ENCODE peak calls at places on chromosomes 16 and 17, in six cellular contexts. A is esophagus squamous epithelium, G is tibial nerve, S is ovary, F is HCT116, V is testis. J is an unnamed sample. For H3K36me3, the result is how much of the 10 kb centered on the place peaks cover.

GRCh38 chr17:3710951-3711383 is 12.7 kb upstream of the HASPIN start:
- DNase-seq in S (no peak), A (no peak), V (no peak), F (no peak), G (no peak), J (no peak)

GRCh38 chr17:44198721-44199552 is 747 bp downstream of the ATXN7L3 start:
- DNase-seq in A (no peak), F (no peak), V (peak), S (peak), G (no peak), J (peak)

GRCh38 chr16:86761117-86761971 is 183.0 kb downstream of the FOXL1 start:
- DNase-seq in S (no peak), A (no peak), G (peak), F (peak), V (peak), J (no peak)

GRCh38 chr16:76787394-76787793 is 403.6 kb upstream of the MON1B start:
- DNase-seq in F (no peak), A (no peak), G (no peak), S (no peak), V (no peak), J (no peak)

GRCh38 chr16:51153275-51153991 is 2.4 kb upstream of the SALL1 start:
- DNase-seq in G (no peak), A (no peak), F (no peak), V (no peak), S (peak), J (peak)

GRCh38 chr16:12257926-12258561 is 281.5 kb downstream of the SNX29 start:
- DNase-seq in G (no peak), F (no peak), V (peak), S (no peak), A (no peak), J (no peak)

GRCh38 chr17:42980766-42981397 is 517 bp downstream of the RUNDC1 start:
- DNase-seq in F (peak), V (peak), A (no peak), G (no peak), S (peak), J (peak)

GRCh38 chr17:50642722-50643656 is 8.3 kb downstream of the ABCC3 start:
- DNase-seq in V (no peak), F (no peak), S (no peak), G (no peak), A (no peak), J (no peak)

GRCh38 chr17:68835061-68835460 is 120.1 kb downstream of the ABCA8 start:
- DNase-seq in S (no peak), F (no peak), V (no peak), A (no peak), G (no peak), J (no peak)

GRCh38 chr16:59605706-59606105 is 871.6 kb upstream of the GOT2 start:
- DNase-seq in F (no peak), S (no peak), A (no peak), G (no peak), V (no peak), J (no peak)

GRCh38 chr17:70270554-70270953 is 101.2 kb downstream of the KCNJ2 start:
- DNase-seq in S (no peak), F (no peak), V (no peak), A (no peak), G (no peak), J (no peak)

GRCh38 chr17:68861602-68862001 is 93.6 kb downstream of the ABCA8 start:
- DNase-seq in G (no peak), A (no peak), F (no peak), V (no peak), S (no peak), J (no peak)

GRCh38 chr17:75523647-75524046 is 1.9 kb upstream of the LLGL2 start:
- DNase-seq in V (no peak), A (no peak), G (no peak), F (no peak), S (no peak), J (no peak)

GRCh38 chr17:64349949-64350348 is 40.7 kb downstream of the PECAM1 start:
- DNase-seq in F (no peak), S (no peak), G (no peak), V (no peak), A (no peak), J (no peak)

GRCh38 chr16:12010388-12011251 is 34.1 kb downstream of the SNX29 start:
- DNase-seq in V (no peak), G (no peak), S (no peak), A (no peak), F (no peak), J (no peak)

GRCh38 chr16:874366-875181 is 74.0 kb upstream of the GNG13 start:
- DNase-seq in G (peak), S (no peak), F (no peak), A (no peak), V (peak), J (no peak)

DNA sequence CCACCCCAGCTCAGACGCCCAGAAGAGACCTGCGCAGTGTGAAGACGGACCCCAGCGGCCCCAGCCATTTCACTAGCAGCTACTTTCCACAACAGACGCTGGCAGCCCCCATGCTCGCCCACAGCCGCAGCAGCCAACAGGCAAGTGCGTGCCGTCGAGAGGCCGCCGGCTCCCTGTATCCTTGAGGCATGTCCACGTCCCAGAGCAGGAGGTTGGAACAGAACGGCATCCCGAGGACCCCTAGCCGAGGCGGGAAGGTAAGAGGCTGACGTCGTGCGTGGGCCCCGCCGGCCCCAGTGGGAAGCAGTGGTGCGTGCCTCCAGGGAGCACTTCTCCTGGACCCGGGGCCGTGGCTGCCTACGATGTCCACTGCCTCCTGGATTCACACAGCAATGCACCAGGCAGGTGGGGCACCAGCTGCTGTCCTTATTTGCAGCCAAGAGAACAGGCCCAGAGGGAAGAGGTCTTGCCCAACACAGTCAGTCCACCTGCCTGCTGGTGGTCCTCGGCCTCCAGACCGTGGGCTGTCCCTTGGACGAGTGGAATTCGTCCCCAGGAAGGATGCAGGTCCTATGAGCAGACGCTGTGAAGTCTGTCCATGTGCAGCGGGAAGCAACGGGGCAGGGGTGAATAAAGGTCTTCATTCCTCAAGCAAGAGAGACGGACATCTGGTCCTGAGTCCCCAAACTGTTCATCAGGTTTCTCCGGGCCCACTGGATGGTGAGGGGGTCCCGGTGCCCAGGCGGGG is 38.5 kb downstream of the SLC7A5 start:
- DNase-seq in A (no peak), V (no peak), G (no peak), F (no peak), S (no peak), J (no peak)
- H3K36me3 ChIP-seq in A (under half), V (under half), G (under half), F (half or more), S (under half), J (under half)

GRCh38 chr17:81302861-81303326 is 7.8 kb upstream of the SLC38A10 start:
- DNase-seq in F (no peak), G (no peak), A (no peak), V (no peak), S (no peak), J (no peak)
- TF ChIP-seq CTCF in F (no peak), G (no peak), A (no peak), V (no peak), S (no peak), J (no peak)

GRCh38 chr16:17270683-17271109 is 200.1 kb downstream of the XYLT1 start:
- DNase-seq in V (peak), S (peak), G (no peak), F (no peak), A (no peak), J (no peak)
- TF ChIP-seq POLR2A in V (no peak), S (no peak), G (no peak), F (no peak), A (no peak), J (no peak)

DNA sequence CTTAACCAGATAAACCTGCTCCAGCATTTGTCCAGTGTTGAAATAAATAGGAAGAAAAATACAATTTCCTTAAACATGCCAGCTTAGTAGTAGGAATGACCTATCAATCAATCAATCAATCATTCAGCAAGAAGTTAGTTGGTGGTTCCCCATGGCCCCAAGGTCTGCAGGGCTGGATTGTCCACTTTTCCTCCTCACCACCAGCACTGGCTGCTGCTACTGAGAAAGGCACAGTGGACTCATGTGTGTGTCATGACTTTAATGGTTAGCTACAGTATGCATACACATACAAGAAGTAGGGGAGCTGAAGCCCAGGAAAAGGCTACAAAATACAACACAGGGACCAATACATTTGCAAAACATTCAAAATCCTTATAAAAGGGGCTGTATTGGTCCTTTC is 4.4 kb downstream of the SETD6 start:
- DNase-seq in G (no peak), F (no peak), V (no peak), S (no peak), A (no peak), J (no peak)
- H3K36me3 ChIP-seq in G (under half), F (half or more), V (under half), S (under half), A (under half), J (under half)

GRCh38 chr16:26770547-26770946 is 296.2 kb upstream of the C16orf82 start:
- DNase-seq in F (no peak), A (no peak), G (no peak), S (no peak), V (no peak), J (no peak)

GRCh38 chr16:26762596-26762995 is 304.1 kb upstream of the C16orf82 start:
- DNase-seq in S (no peak), G (no peak), A (no peak), F (no peak), V (no peak), J (no peak)

DNA sequence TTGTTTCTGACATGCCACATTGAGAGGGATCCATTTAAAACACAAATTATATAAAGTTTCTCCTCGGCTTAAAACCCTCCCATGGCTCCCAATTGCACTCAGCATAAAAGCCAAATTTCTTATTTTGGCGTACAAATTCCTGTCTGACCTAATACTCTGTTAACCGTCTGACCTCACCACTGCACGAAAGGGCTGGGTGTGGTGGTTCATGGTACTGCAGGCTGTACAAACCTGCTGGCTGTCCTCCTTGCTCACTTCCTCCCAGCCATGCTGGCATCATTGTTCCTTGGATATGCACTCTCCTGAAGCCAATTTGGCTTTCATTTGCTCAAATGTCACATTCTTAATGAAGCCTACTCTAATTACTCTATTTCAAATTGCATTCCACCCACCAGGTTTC is 301.6 kb upstream of the C16orf82 start:
- DNase-seq in A (no peak), F (no peak), G (no peak), V (no peak), S (no peak), J (no peak)
- TF ChIP-seq CTCF in A (peak), F (no peak), G (peak), V (no peak), S (no peak), J (no peak)

GRCh38 chr17:77145635-77146632 is 5.2 kb downstream of the SEC14L1 start:
- DNase-seq in G (peak), S (no peak), V (peak), A (no peak), F (no peak), J (no peak)
- TF ChIP-seq POLR2A in G (no peak), S (no peak), V (no peak), A (no peak), F (no peak), J (peak)